ENCODE peak calls at places on chromosomes 6 and 20, in four cellular contexts. R, E, U and H are unnamed samples. For H3K4me1, the result is how much of the 10 kb centered on the place peaks cover.

GRCh38 chr6:36028088-36028886 is 679 bp downstream of the MAPK14 start:
- DNase-seq in R (peak), E (peak), U (peak), H (peak)

GRCh38 chr20:4476903-4477302 is 244.8 kb upstream of the PRND start:
- DNase-seq in R (no peak), E (no peak), U (peak), H (no peak)

GRCh38 chr6:143536866-143537691 is 25.6 kb upstream of the FUCA2 start:
- DNase-seq in R (peak), E (no peak), U (peak), H (peak)

GRCh38 chr6:136859430-136859829 is 37.0 kb downstream of the PEX7 start:
- DNase-seq in R (no peak), E (no peak), U (no peak), H (no peak)

GRCh38 chr6:32252326-32253009 is 28.6 kb upstream of the NOTCH4 start:
- DNase-seq in R (no peak), E (no peak), U (no peak), H (no peak)

GRCh38 chr6:38025431-38025830 is 205.9 kb downstream of the ZFAND3 start:
- DNase-seq in R (no peak), E (no peak), U (no peak), H (no peak)

GRCh38 chr6:21132856-21133610 is 460.5 kb upstream of the SOX4 start:
- DNase-seq in R (no peak), E (no peak), U (peak), H (peak)

GRCh38 chr20:53444386-53444785 is 149.3 kb downstream of the ZNF217 start:
- DNase-seq in R (no peak), E (no peak), U (no peak), H (no peak)

GRCh38 chr6:154931741-154932424 is 63.2 kb upstream of the TIAM2 start:
- DNase-seq in R (no peak), E (no peak), U (peak), H (no peak)

GRCh38 chr6:37259191-37259590 is 1.2 kb upstream of the TMEM217 start:
- DNase-seq in R (no peak), E (no peak), U (no peak), H (no peak)

GRCh38 chr20:35954907-35955251 is 577 bp upstream of the SCAND1 start:
- DNase-seq in R (no peak), E (no peak), U (peak), H (peak)

GRCh38 chr20:62365814-62366369 is 1.2 kb downstream of the LAMA5 start:
- DNase-seq in R (no peak), E (no peak), U (no peak), H (peak)

GRCh38 chr20:62134735-62135231 is 8.4 kb downstream of the PSMA7 start:
- DNase-seq in R (peak), E (no peak), U (peak), H (no peak)

GRCh38 chr20:52313335-52313963 is 121.9 kb upstream of the ZFP64 start:
- DNase-seq in R (no peak), E (no peak), U (peak), H (peak)

GRCh38 chr6:114075777-114076176 is 104.8 kb upstream of the HDAC2 start:
- DNase-seq in R (no peak), E (no peak), U (no peak), H (no peak)

GRCh38 chr20:17787816-17788215 is 88.0 kb downstream of the BANF2 start:
- DNase-seq in R (no peak), E (no peak), U (no peak), H (no peak)

GRCh38 chr20:62045118-62045517 is 20.6 kb downstream of the TAF4 start:
- DNase-seq in R (no peak), E (no peak), U (no peak), H (no peak)

GRCh38 chr20:44070139-44070900 is 116.7 kb downstream of the JPH2 start:
- DNase-seq in R (peak), E (no peak), U (no peak), H (no peak)

GRCh38 chr20:53748821-53749402 is 155.3 kb upstream of the ZNF217 start:
- DNase-seq in R (no peak), E (no peak), U (peak), H (peak)

GRCh38 chr20:16475225-16475624 is 98.0 kb downstream of the KIF16B start:
- DNase-seq in R (no peak), E (no peak), U (peak), H (no peak)

GRCh38 chr20:58690851-58691250 is 1.7 kb upstream of the NPEPL1 start:
- DNase-seq in R (peak), E (no peak), U (peak), H (no peak)

GRCh38 chr6:160391419-160392116 is 43.4 kb downstream of the SLC22A3 start:
- DNase-seq in R (no peak), E (no peak), U (peak), H (no peak)

GRCh38 chr6:144055121-144055931 is 40.0 kb downstream of the SF3B5 start:
- DNase-seq in R (no peak), E (no peak), U (no peak), H (no peak)

GRCh38 chr20:19855426-19855825 is 97.4 kb downstream of the RIN2 start:
- DNase-seq in R (no peak), E (no peak), U (no peak), H (no peak)

GRCh38 chr20:19849341-19850189 is 91.5 kb downstream of the RIN2 start:
- DNase-seq in R (no peak), E (no peak), U (peak), H (no peak)

GRCh38 chr20:19851863-19852262 is 93.8 kb downstream of the RIN2 start:
- DNase-seq in R (no peak), E (no peak), U (peak), H (no peak)

GRCh38 chr20:19847383-19847782 is 89.3 kb downstream of the RIN2 start:
- DNase-seq in R (no peak), E (no peak), U (no peak), H (no peak)

DNA sequence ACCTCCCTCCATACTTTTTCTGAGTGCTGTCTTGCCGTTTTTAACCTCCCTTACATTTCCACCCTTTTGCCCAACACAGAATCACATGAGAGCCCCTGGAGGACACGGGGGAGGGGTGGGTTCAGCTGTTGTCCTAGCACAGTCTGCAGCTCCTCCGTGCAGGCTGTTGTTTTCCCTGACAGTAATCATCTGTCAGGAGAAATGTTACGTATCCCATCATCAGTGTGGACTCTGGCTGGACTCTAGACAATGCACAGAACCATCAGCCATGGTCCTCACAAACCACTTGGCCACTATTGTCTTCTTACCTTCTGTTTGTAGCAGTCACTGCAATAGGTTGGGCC is 92.1 kb downstream of the RIN2 start:
- DNase-seq in R (no peak), E (no peak), U (peak), H (no peak)
- H3K27ac ChIP-seq in R (peak), E (peak), U (no peak), H (no peak)

GRCh38 chr20:32535316-32535952 is 49.7 kb downstream of the NOL4L start:
- DNase-seq in R (no peak), E (no peak), U (no peak), H (no peak)
- H3K4me1 ChIP-seq in R (under half), E (under half), U (under half), H (under half)

DNA sequence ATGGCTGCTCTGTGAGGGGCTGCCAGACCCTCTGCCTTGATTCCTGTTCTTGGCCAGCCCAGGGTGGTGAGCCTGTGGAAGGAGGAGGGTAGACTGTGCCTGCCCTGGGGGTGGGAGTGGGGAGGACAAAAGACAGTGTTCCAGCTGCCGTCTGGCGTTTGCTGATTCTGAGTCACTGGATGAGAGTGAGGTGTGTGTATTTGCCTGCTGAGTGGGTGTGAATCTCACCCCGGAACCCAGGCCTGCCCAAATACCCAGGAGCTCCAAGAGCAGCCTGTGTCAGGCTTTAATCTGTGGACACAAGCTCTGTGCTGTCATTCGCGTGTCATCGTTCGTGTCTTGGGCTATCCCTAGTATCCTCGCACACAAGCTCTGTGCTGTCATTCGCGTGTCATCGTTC is 2.6 kb upstream of the LKAAEAR1 start:
- DNase-seq in R (no peak), E (no peak), U (no peak), H (no peak)
- H3K4me3 ChIP-seq in R (no peak), E (no peak), U (no peak), H (no peak)

GRCh38 chr6:39430968-39431523 is 108.5 kb upstream of the KCNK16 start:
- DNase-seq in R (peak), E (peak), U (no peak), H (peak)
- H3K27ac ChIP-seq in R (peak), E (peak), U (no peak), H (no peak)

DNA sequence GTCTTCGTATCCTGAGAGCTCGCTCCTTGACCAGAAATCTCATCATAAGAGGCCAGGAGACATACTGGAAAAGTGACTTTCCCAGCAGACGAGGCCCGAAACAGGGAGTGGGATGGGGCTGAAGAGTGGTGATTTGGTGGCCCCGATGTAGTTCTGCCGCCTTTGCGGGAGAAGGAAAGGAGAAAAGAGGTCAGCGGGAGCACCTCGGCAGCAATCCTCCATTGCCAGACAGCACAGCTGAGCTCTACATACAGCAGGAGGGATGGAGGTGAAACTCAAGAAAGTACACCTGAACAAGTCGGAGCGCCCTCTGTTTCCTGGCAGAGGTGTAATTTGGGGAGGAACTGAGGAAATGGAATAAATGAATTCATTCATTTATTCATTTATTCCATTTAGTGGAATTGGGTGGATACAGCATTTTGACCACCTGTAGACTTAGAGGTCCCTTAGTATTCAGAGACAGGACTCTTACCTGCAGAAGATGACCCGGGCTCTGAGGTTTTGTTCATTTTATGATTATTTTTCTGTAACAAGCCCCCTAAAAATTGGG is 9.2 kb downstream of the TRIM31 start:
- DNase-seq in R (no peak), E (no peak), U (no peak), H (no peak)
- H3K4me1 ChIP-seq in R (under half), E (under half), U (under half), H (under half)

DNA sequence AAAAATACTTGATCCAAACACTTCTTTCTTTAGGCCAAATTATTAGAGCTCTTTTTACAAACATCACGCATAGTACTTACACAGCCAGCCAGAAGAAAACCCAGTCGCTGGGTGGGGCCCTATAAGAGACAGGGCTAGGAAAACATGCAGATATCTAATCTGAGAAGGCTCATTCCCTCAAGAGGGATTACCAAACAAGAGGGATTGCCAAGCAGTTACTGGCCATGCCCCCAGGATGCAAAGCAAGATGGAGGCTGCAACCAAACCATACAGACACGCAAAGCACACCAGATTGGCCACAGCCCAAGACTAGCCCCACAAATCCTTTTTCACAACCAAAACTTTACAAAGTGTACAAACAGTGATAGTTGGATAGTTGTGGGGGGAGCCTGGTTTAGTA is 1235.4 kb upstream of the GJE1 start:
- DNase-seq in R (no peak), E (no peak), U (no peak), H (no peak)
- H3K4me3 ChIP-seq in R (no peak), E (peak), U (no peak), H (no peak)

GRCh38 chr20:46660487-46660886 is 9.2 kb upstream of the SLC13A3 start:
- DNase-seq in R (no peak), E (no peak), U (no peak), H (no peak)

GRCh38 chr20:46661659-46662058 is 10.4 kb upstream of the SLC13A3 start:
- DNase-seq in R (no peak), E (no peak), U (no peak), H (no peak)

GRCh38 chr20:46665602-46666001 is 14.3 kb upstream of the SLC13A3 start:
- DNase-seq in R (no peak), E (no peak), U (no peak), H (no peak)

GRCh38 chr20:46666306-46666705 is 15.0 kb upstream of the SLC13A3 start:
- DNase-seq in R (no peak), E (no peak), U (no peak), H (no peak)

DNA sequence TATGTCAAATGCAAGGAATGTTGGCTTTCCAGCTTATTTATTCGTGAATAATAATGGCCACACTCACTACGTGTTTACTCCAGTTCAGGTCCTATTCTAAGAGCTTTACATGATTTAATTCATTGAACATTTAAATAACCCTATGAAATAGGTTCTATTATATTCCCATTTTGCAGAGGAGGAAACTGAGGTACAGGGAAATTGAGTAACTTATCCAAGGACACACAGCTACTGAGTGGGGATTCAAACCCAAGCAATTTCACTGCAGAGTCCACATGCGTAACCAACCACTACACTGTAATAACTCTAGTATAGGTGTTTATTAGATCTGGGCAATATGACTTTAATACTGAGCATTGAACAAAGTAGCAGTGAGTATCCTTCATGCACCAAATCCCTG is 12.3 kb upstream of the SLC13A3 start:
- DNase-seq in R (no peak), E (no peak), U (no peak), H (no peak)
- H3K27ac ChIP-seq in R (no peak), E (no peak), U (no peak), H (no peak)